ENCODE peak calls at places on chromosomes 13 and 19, in ten cellular contexts. N, P, D, L, Z, R, M, Q, O and V are unnamed samples.

GRCh38 chr13:50780201-50781015 is 63.1 kb downstream of the DLEU7 start:
- DNase-seq in N (no peak), P (no peak), D (no peak), L (no peak), Z (no peak), R (no peak), M (no peak), Q (no peak), O (no peak), V (no peak)

GRCh38 chr13:74062933-74063332 is 71.3 kb downstream of the KLF12 start:
- DNase-seq in N (no peak), P (peak; percentile 23), D (no peak), L (no peak), Z (peak; percentile 75), R (peak; percentile 53), M (no peak), Q (no peak), O (peak; percentile 18), V (no peak)

GRCh38 chr19:46416077-46416709 is 2.8 kb upstream of the CCDC8 start:
- DNase-seq in N (peak; percentile 76), P (peak; percentile 67), D (no peak), L (peak; percentile 91), Z (peak; percentile 94), R (no peak), M (no peak), Q (peak; percentile 85), O (peak; percentile 35), V (peak; percentile 63)

GRCh38 chr13:23620613-23621315 is 50.6 kb downstream of the TNFRSF19 start:
- DNase-seq in N (no peak), P (no peak), D (no peak), L (no peak), Z (no peak), R (no peak), M (no peak), Q (no peak), O (no peak), V (no peak)

GRCh38 chr13:51849145-51850101 is 4.4 kb upstream of the TMEM272 start:
- DNase-seq in N (no peak), P (no peak), D (no peak), L (peak; percentile 21), Z (no peak), R (no peak), M (no peak), Q (peak; percentile 14), O (no peak), V (no peak)

GRCh38 chr13:111184685-111185401 is 69.7 kb downstream of the ARHGEF7 start:
- DNase-seq in N (no peak), P (peak; percentile 36), D (no peak), L (no peak), Z (peak; percentile 76), R (peak; percentile 23), M (no peak), Q (no peak), O (no peak), V (no peak)

GRCh38 chr19:8392017-8392591 is 1.9 kb downstream of the RAB11B start:
- DNase-seq in N (no peak), P (no peak), D (no peak), L (peak; percentile 70), Z (peak; percentile 66), R (no peak), M (no peak), Q (no peak), O (no peak), V (peak; percentile 81)

GRCh38 chr19:44608391-44608821 is 5.0 kb upstream of the IGSF23 start:
- DNase-seq in N (no peak), P (no peak), D (no peak), L (no peak), Z (no peak), R (no peak), M (no peak), Q (no peak), O (no peak), V (no peak)

GRCh38 chr13:109468123-109468522 is 318.3 kb downstream of the IRS2 start:
- DNase-seq in N (no peak), P (no peak), D (no peak), L (no peak), Z (no peak), R (no peak), M (no peak), Q (no peak), O (no peak), V (no peak)

GRCh38 chr13:34019870-34020269 is 201.9 kb downstream of the RFC3 start:
- DNase-seq in N (no peak), P (no peak), D (no peak), L (no peak), Z (no peak), R (no peak), M (no peak), Q (peak; percentile 71), O (no peak), V (no peak)

GRCh38 chr19:49422407-49423277 is 599 bp downstream of the PTH2 start:
- DNase-seq in N (no peak), P (no peak), D (no peak), L (peak; percentile 41), Z (peak; percentile 57), R (no peak), M (no peak), Q (peak; percentile 89), O (no peak), V (no peak)

GRCh38 chr13:20703785-20704458 is 423 bp downstream of the IL17D start:
- DNase-seq in N (peak; percentile 69), P (peak; percentile 87), D (no peak), L (peak; percentile 90), Z (peak; percentile 81), R (no peak), M (no peak), Q (peak; percentile 70), O (no peak), V (peak; percentile 84)

GRCh38 chr13:50358221-50358620 is 343.0 kb downstream of the KCNRG start:
- DNase-seq in N (no peak), P (no peak), D (peak; percentile 74), L (no peak), Z (no peak), R (no peak), M (no peak), Q (no peak), O (no peak), V (no peak)

GRCh38 chr19:10936661-10937084 is 8.1 kb downstream of the TIMM29 start:
- DNase-seq in N (no peak), P (peak; percentile 40), D (no peak), L (peak; percentile 55), Z (no peak), R (no peak), M (no peak), Q (peak; percentile 75), O (peak; percentile 66), V (peak; percentile 41)

GRCh38 chr19:47726467-47726866 is 13.2 kb downstream of the EHD2 start:
- DNase-seq in N (no peak), P (no peak), D (no peak), L (no peak), Z (no peak), R (no peak), M (no peak), Q (no peak), O (no peak), V (no peak)

GRCh38 chr19:47510516-47511127 is 4.2 kb downstream of the NAPA start:
- DNase-seq in N (no peak), P (no peak), D (no peak), L (no peak), Z (peak; percentile 52), R (no peak), M (no peak), Q (no peak), O (no peak), V (no peak)

GRCh38 chr13:79222427-79223205 is 183.4 kb downstream of the RBM26 start:
- DNase-seq in N (no peak), P (no peak), D (no peak), L (no peak), Z (no peak), R (no peak), M (no peak), Q (no peak), O (no peak), V (no peak)

GRCh38 chr19:8657869-8658268 is 27.4 kb downstream of the NFILZ start:
- DNase-seq in N (no peak), P (no peak), D (no peak), L (no peak), Z (no peak), R (no peak), M (no peak), Q (no peak), O (no peak), V (no peak)

GRCh38 chr19:40690699-40691420 is 409 bp upstream of the NUMBL start:
- DNase-seq in N (peak; percentile 96), P (peak; percentile 96), D (peak; percentile 98), L (peak; percentile 93), Z (peak; percentile 96), R (peak; percentile 92), M (no peak), Q (peak; percentile 98), O (peak; percentile 97), V (peak; percentile 96)
- TF ChIP-seq POLR2A in N (peak; percentile 14), P (peak; percentile 44), D (no peak), L (no peak), Z (peak; percentile 40), R (peak; percentile 53), M (peak; percentile 44), Q (peak; percentile 79), O (no peak), V (no peak)

GRCh38 chr19:13038306-13039210 is 43.3 kb downstream of the NFIX start:
- DNase-seq in N (no peak), P (no peak), D (no peak), L (no peak), Z (peak; percentile 17), R (no peak), M (no peak), Q (no peak), O (no peak), V (no peak)
- H3K27ac ChIP-seq in N (peak overlapping the region; percentile 97), P (peak overlapping the region; percentile 87), D (peak overlapping the region; percentile 88), L (peak overlapping the region; percentile 73), Z (peak overlapping the region; percentile 89), R (peak overlapping the region; percentile 100), M (peak overlapping the region; percentile 99), Q (no peak overlapping the region), O (peak overlapping the region; percentile 90), V (peak overlapping the region; percentile 40)

GRCh38 chr13:89113744-89114143 is 1442.6 kb downstream of the SLITRK5 start:
- DNase-seq in N (no peak), P (no peak), D (no peak), L (no peak), Z (no peak), R (no peak), M (no peak), Q (no peak), O (no peak), V (no peak)

GRCh38 chr13:89115307-89115706 is 1444.1 kb downstream of the SLITRK5 start:
- DNase-seq in N (no peak), P (no peak), D (no peak), L (no peak), Z (no peak), R (no peak), M (no peak), Q (no peak), O (no peak), V (no peak)
- TF ChIP-seq POLR2A in N (no peak), P (no peak), D (no peak), L (no peak), Z (no peak), R (no peak), M (no peak), Q (no peak), O (no peak), V (no peak)

DNA sequence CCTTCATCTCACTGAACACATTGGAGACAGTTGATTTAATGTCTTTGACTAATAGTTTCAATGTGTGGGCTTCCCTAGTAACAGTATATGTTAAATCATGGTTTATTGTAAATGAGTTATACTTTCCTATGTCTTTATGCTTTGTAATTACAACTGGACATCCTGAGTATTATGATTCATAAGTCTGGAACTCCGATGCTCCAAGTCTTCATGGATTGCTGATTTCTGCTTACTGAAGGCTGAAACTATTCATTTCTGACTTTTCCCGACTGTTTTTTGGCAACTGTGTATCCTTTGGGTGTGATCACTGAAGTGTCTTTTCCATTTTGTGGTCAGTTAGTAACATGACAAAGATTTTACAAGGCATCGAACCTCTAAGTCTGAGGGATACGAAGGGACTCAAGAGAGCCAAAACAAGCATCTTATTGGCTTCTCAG is 20.0 kb upstream of the CD70 start:
- DNase-seq in N (no peak), P (no peak), D (no peak), L (no peak), Z (no peak), R (no peak), M (no peak), Q (peak; percentile 38), O (no peak), V (no peak)
- H3K27ac ChIP-seq in N (no peak overlapping the region), P (no peak overlapping the region), D (no peak overlapping the region), L (no peak overlapping the region), Z (no peak overlapping the region), R (no peak overlapping the region), M (no peak overlapping the region), Q (peak overlapping the region; percentile 38), O (peak overlapping the region; percentile 70), V (no peak overlapping the region)